ENCODE peak calls at places on chromosomes 3 and 15, in eight cellular contexts. N is H1, K is IMR-90, L is AG10803, G is fibroblast of lung, X is cardiac fibroblast, D is sigmoid colon, J is left ventricle myocardium inferior. C is an unnamed sample.

GRCh38 chr15:78481917-78482316 is 25.5 kb upstream of the HYKK start:
- DNase-seq in N (no peak), K (no peak), L (no peak), G (no peak), X (no peak), D (no peak), J (no peak), C (no peak)

GRCh38 chr3:56917740-56918568 is 116.2 kb upstream of the ARHGEF3 start:
- DNase-seq in N (no peak), K (no peak), L (no peak), G (no peak), X (no peak), D (no peak), J (no peak), C (no peak)

GRCh38 chr15:78024883-78025282 is 52.6 kb downstream of the TBC1D2B start:
- DNase-seq in N (no peak), K (no peak), L (no peak), G (no peak), X (no peak), D (no peak), J (no peak), C (no peak)

GRCh38 chr3:1275495-1275894 is 182.7 kb downstream of the CNTN6 start:
- DNase-seq in N (no peak), K (no peak), L (no peak), G (no peak), X (peak), D (no peak), J (no peak), C (no peak)

GRCh38 chr3:170751083-170751893 is 118.7 kb downstream of the RPL22L1 start:
- DNase-seq in N (no peak), K (peak), L (peak), G (peak), X (peak), D (peak), J (peak), C (peak)

GRCh38 chr3:29871087-29871486 is 590.2 kb downstream of the RBMS3 start:
- DNase-seq in N (no peak), K (no peak), L (no peak), G (no peak), X (peak), D (no peak), J (no peak), C (no peak)

GRCh38 chr3:43620953-43621405 is 832 bp downstream of the ANO10 start:
- DNase-seq in N (no peak), K (peak), L (peak), G (peak), X (peak), D (no peak), J (no peak), C (peak)

GRCh38 chr3:52831500-52832301 is 1.2 kb upstream of the ITIH4 start:
- DNase-seq in N (no peak), K (peak), L (peak), G (peak), X (peak), D (peak), J (no peak), C (peak)

GRCh38 chr3:169112153-169112892 is 551.2 kb downstream of the MECOM start:
- DNase-seq in N (no peak), K (peak), L (peak), G (peak), X (peak), D (no peak), J (no peak), C (peak)

GRCh38 chr3:48088056-48088748 is 72.0 kb upstream of the MAP4 start:
- DNase-seq in N (no peak), K (no peak), L (peak), G (peak), X (no peak), D (peak), J (no peak), C (peak)

GRCh38 chr15:74130089-74130848 is at the start of gene ISLR2:
- DNase-seq in N (no peak), K (no peak), L (peak), G (peak), X (no peak), D (no peak), J (no peak), C (peak)

GRCh38 chr15:100224206-100225185 is 117.3 kb downstream of the ADAMTS17 start:
- DNase-seq in N (no peak), K (no peak), L (no peak), G (peak), X (no peak), D (no peak), J (no peak), C (peak)

GRCh38 chr3:94004301-94004910 is 24.0 kb downstream of the STX19 start:
- DNase-seq in N (no peak), K (peak), L (peak), G (peak), X (peak), D (no peak), J (no peak), C (peak)

GRCh38 chr3:154139996-154140436 is 18.8 kb downstream of the ARHGEF26 start:
- DNase-seq in N (no peak), K (no peak), L (no peak), G (no peak), X (no peak), D (no peak), J (no peak), C (no peak)

GRCh38 chr3:114608293-114608692 is 314.5 kb downstream of the TIGIT start:
- DNase-seq in N (no peak), K (peak), L (peak), G (peak), X (peak), D (no peak), J (no peak), C (peak)

GRCh38 chr3:176739169-176739568 is 458.1 kb downstream of the TBL1XR1 start:
- DNase-seq in N (no peak), K (peak), L (no peak), G (peak), X (no peak), D (no peak), J (no peak), C (no peak)

GRCh38 chr3:33426630-33427341 is 13.4 kb downstream of the UBP1 start:
- DNase-seq in N (no peak), K (no peak), L (no peak), G (no peak), X (peak), D (no peak), J (no peak), C (no peak)

GRCh38 chr3:60160792-60161175 is 1090.5 kb downstream of the FHIT start:
- DNase-seq in N (no peak), K (no peak), L (peak), G (no peak), X (no peak), D (no peak), J (no peak), C (no peak)

GRCh38 chr3:112931737-112932521 is 43.0 kb downstream of the CD200R1 start:
- DNase-seq in N (no peak), K (no peak), L (no peak), G (no peak), X (no peak), D (peak), J (no peak), C (no peak)

GRCh38 chr3:55486857-55487375 is at the start of gene WNT5A:
- DNase-seq in N (no peak), K (no peak), L (peak), G (peak), X (peak), D (peak), J (peak), C (peak)

GRCh38 chr15:34709866-34710265 is 44.9 kb downstream of the GJD2 start:
- DNase-seq in N (no peak), K (peak), L (peak), G (peak), X (peak), D (no peak), J (no peak), C (peak)

GRCh38 chr3:14460342-14461005 is 58.1 kb downstream of the SLC6A6 start:
- DNase-seq in N (no peak), K (peak), L (peak), G (peak), X (peak), D (peak), J (peak), C (peak)

GRCh38 chr3:12363397-12364195 is 74.7 kb downstream of the PPARG start:
- DNase-seq in N (no peak), K (no peak), L (no peak), G (peak), X (no peak), D (no peak), J (no peak), C (peak)

GRCh38 chr15:45476395-45476794 is 46.2 kb downstream of the SLC30A4 start:
- DNase-seq in N (no peak), K (no peak), L (no peak), G (no peak), X (no peak), D (no peak), J (no peak), C (no peak)

GRCh38 chr3:72488736-72489030 is 359.6 kb downstream of the SHQ1 start:
- DNase-seq in N (no peak), K (peak), L (peak), G (peak), X (peak), D (no peak), J (no peak), C (peak)

GRCh38 chr15:61556037-61556648 is 327.0 kb upstream of the RORA start:
- DNase-seq in N (no peak), K (peak), L (peak), G (peak), X (peak), D (no peak), J (no peak), C (peak)

GRCh38 chr3:179148446-179149238 is 485 bp downstream of the PIK3CA start:
- DNase-seq in N (no peak), K (peak), L (peak), G (peak), X (peak), D (peak), J (peak), C (peak)

GRCh38 chr3:10950476-10951294 is 41.9 kb upstream of the SLC6A1 start:
- DNase-seq in N (no peak), K (peak), L (peak), G (peak), X (peak), D (no peak), J (no peak), C (peak)

GRCh38 chr3:133853925-133854227 is 41.8 kb downstream of the RAB6B start:
- DNase-seq in N (no peak), K (no peak), L (no peak), G (no peak), X (peak), D (no peak), J (no peak), C (no peak)

GRCh38 chr3:167749728-167750127 is 14.2 kb downstream of the SERPINI1 start:
- DNase-seq in N (no peak), K (no peak), L (no peak), G (no peak), X (no peak), D (no peak), J (no peak), C (no peak)

GRCh38 chr3:65151660-65152059 is 463.9 kb upstream of the ADAMTS9 start:
- DNase-seq in N (no peak), K (no peak), L (no peak), G (no peak), X (no peak), D (no peak), J (no peak), C (no peak)

GRCh38 chr15:62519900-62520299 is 354.8 kb upstream of the C2CD4B start:
- DNase-seq in N (no peak), K (no peak), L (no peak), G (no peak), X (no peak), D (no peak), J (no peak), C (no peak)

GRCh38 chr3:32758375-32758753 is 59.4 kb upstream of the TRIM71 start:
- DNase-seq in N (no peak), K (peak), L (peak), G (peak), X (no peak), D (no peak), J (no peak), C (peak)

GRCh38 chr3:119631529-119631928 is 28.9 kb downstream of the POPDC2 start:
- DNase-seq in N (no peak), K (peak), L (peak), G (peak), X (no peak), D (no peak), J (no peak), C (no peak)

GRCh38 chr15:42919308-42919707 is 1.3 kb downstream of the TTBK2 start:
- DNase-seq in N (no peak), K (peak), L (no peak), G (no peak), X (peak), D (no peak), J (no peak), C (no peak)

GRCh38 chr15:98760112-98760826 is 111.9 kb downstream of the IGF1R start:
- DNase-seq in N (no peak), K (no peak), L (peak), G (no peak), X (no peak), D (peak), J (peak), C (no peak)

GRCh38 chr15:68593826-68594532 is 15.2 kb downstream of the CORO2B start:
- DNase-seq in N (no peak), K (no peak), L (no peak), G (no peak), X (no peak), D (no peak), J (no peak), C (no peak)

GRCh38 chr3:138460536-138461205 is 26.3 kb downstream of the ESYT3 start:
- DNase-seq in N (no peak), K (no peak), L (no peak), G (no peak), X (no peak), D (no peak), J (no peak), C (no peak)

GRCh38 chr3:177824190-177824786 is 627.0 kb upstream of the TBL1XR1 start:
- DNase-seq in N (no peak), K (peak), L (peak), G (peak), X (peak), D (peak), J (peak), C (peak)

GRCh38 chr3:177822826-177823225 is 625.5 kb upstream of the TBL1XR1 start:
- DNase-seq in N (no peak), K (no peak), L (no peak), G (peak), X (no peak), D (no peak), J (no peak), C (no peak)

GRCh38 chr3:177824841-177825240 is 627.6 kb upstream of the TBL1XR1 start:
- DNase-seq in N (no peak), K (no peak), L (no peak), G (no peak), X (no peak), D (peak), J (no peak), C (no peak)

GRCh38 chr3:177826253-177826652 is 629.0 kb upstream of the TBL1XR1 start:
- DNase-seq in N (no peak), K (no peak), L (no peak), G (no peak), X (no peak), D (peak), J (no peak), C (no peak)

DNA sequence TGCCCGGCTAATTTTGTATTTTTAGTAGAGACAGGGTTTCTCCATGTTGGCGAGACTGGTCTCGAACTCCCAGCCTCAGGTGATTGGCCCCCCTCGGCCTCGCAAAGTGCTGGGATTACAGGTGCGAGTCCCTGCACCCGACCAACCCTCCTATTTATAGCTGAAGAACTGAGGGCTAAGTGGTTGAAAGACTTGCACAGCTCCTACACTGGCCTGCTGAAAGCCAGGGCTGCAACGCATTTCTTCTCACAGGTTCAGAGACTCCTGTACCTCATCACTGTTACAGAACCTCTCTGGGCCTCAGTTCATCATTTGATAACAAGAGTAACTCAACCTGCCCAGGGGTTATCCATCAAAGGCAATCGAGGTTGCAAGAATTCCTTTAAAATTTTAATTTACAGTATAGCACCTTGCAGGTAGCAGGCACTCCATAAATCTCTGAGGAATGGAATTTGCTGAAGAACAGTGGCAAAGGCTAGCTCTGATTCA is 626.5 kb upstream of the TBL1XR1 start:
- DNase-seq in N (no peak), K (no peak), L (no peak), G (no peak), X (no peak), D (peak), J (no peak), C (no peak)
- H3K4me3 ChIP-seq in N (no peak), K (no peak), L (no peak), G (no peak), X (no peak), D (no peak), J (no peak), C (no peak)

DNA sequence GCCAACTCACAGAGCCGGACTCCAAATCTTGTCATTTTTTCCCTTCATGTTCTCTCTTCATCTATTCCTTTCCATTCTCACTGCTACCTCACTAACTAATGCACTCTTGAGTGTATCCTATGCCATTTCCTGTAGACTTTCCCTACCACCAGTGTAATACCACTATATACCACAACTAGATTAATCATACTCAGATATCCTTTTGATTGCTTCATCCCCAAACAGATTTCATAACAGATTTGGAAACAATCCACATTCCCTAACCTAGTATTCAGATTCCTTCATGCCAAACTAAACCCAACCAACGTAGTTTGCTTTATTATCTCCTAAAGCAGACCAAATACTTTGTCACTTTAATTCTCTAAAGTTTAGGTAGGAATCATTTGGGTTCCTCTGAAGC is 2.6 kb upstream of the PLOD2 start:
- DNase-seq in N (no peak), K (peak), L (peak), G (peak), X (peak), D (no peak), J (no peak), C (peak)
- TF ChIP-seq CTCF in N (no peak), K (peak), L (peak), G (peak), X (peak), D (no peak), J (no peak), C (no peak)

DNA sequence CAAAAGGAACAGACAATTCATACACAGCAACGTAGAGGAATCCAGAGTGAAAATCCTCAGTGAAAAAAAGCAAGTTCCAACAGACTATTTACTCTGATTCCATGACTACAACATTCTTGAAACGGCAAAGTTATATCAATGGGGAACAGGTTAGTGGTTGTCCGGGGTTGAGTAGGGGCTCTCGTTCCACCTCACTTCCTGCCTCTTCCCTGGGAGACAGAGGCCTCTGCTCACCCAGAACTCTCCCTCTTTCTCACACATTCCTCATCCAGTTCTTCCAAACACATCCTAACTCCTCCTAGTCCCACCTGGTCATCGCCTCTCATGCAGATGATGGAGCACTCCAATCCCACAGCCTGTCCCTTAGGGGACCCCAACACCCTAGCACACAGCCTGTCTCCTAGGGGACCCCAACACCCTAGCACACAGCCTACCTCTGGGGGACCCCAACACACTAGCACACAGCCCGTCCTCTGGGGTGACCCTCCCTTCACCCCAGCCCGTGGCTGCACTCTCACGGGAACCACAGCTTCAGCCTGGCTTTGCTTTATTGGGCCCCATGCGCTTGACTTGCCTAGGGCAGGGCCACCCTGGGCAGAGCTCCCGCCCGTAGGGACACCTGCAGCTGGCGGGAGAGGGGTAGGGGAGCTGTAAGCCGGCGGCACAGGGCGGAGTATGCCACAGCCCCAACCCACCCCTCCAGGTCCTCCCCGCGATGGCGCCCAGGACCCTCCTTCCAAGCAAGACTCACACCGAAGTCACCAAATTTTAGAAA is 5.2 kb downstream of the OCA2 start:
- DNase-seq in N (no peak), K (no peak), L (no peak), G (no peak), X (no peak), D (no peak), J (no peak), C (no peak)
- H3K4me3 ChIP-seq in N (peak), K (no peak), L (no peak), G (no peak), X (no peak), D (no peak), J (peak), C (no peak)

GRCh38 chr15:89421219-89421618 is 75.2 kb downstream of the RHCG start:
- DNase-seq in N (no peak), K (no peak), L (no peak), G (no peak), X (no peak), D (no peak), J (no peak), C (no peak)
- TF ChIP-seq CTCF in N (peak), K (no peak), L (no peak), G (no peak), X (no peak), D (no peak), J (no peak), C (peak)

GRCh38 chr3:54433846-54434245 is 311.5 kb downstream of the CACNA2D3 start:
- DNase-seq in N (peak), K (no peak), L (no peak), G (no peak), X (no peak), D (no peak), J (no peak), C (no peak)

GRCh38 chr3:54434761-54435160 is 312.4 kb downstream of the CACNA2D3 start:
- DNase-seq in N (no peak), K (no peak), L (no peak), G (no peak), X (no peak), D (no peak), J (no peak), C (no peak)

GRCh38 chr3:54427951-54428871 is 305.9 kb downstream of the CACNA2D3 start:
- DNase-seq in N (peak), K (peak), L (peak), G (peak), X (peak), D (peak), J (peak), C (peak)

GRCh38 chr3:54427501-54427900 is 305.1 kb downstream of the CACNA2D3 start:
- DNase-seq in N (no peak), K (no peak), L (no peak), G (no peak), X (no peak), D (no peak), J (no peak), C (no peak)

GRCh38 chr3:54432975-54433374 is 310.6 kb downstream of the CACNA2D3 start:
- DNase-seq in N (no peak), K (no peak), L (peak), G (no peak), X (no peak), D (no peak), J (no peak), C (no peak)
- H3K4me3 ChIP-seq in N (no peak), K (no peak), L (no peak), G (no peak), X (no peak), D (no peak), J (no peak), C (no peak)